ENCODE peak calls at places on chromosome 16, in five cellular contexts. I is CD4-positive, alpha-beta T cell; L is breast epithelium; E is GM10248; W is thoracic aorta. N is an unnamed sample.

GRCh38 chr16:86965840-86966239 is 351.4 kb downstream of the C16orf95 start:
- DNase-seq in E (no peak), I (no peak), L (no peak), W (no peak), N (no peak)

GRCh38 chr16:54326266-54326662 is 39.7 kb upstream of the IRX3 start:
- DNase-seq in L (no peak), E (no peak), W (no peak), I (no peak), N (no peak)

GRCh38 chr16:26317885-26318284 is 626.1 kb downstream of the HS3ST4 start:
- DNase-seq in I (no peak), W (no peak), E (no peak), L (no peak), N (no peak)

GRCh38 chr16:14056970-14057369 is 14.1 kb upstream of the MRTFB start:
- DNase-seq in L (no peak), W (no peak), I (no peak), E (no peak), N (no peak)

GRCh38 chr16:28513484-28514181 is 7.0 kb upstream of the IL27 start:
- DNase-seq in W (no peak), I (no peak), L (no peak), E (no peak), N (no peak)

GRCh38 chr16:46607529-46607928 is 13.7 kb downstream of the SHCBP1 start:
- DNase-seq in W (no peak), E (no peak), L (no peak), I (no peak), N (no peak)

GRCh38 chr16:12318661-12319463 is 342.3 kb downstream of the SNX29 start:
- DNase-seq in W (no peak), E (no peak), I (no peak), L (no peak), N (no peak)

GRCh38 chr16:77971306-77972131 is 50.8 kb upstream of the CLEC3A start:
- DNase-seq in L (peak), W (peak), E (peak), I (peak), N (peak)

GRCh38 chr16:50539822-50540710 is 8.1 kb upstream of the NKD1 start:
- DNase-seq in L (no peak), I (no peak), W (no peak), E (no peak), N (no peak)

GRCh38 chr16:85752511-85753420 is 1.9 kb upstream of the C16orf74 start:
- DNase-seq in E (no peak), W (no peak), I (no peak), L (peak), N (no peak)

GRCh38 chr16:66728117-66728787 is 23.2 kb downstream of the DYNC1LI2 start:
- DNase-seq in E (peak), L (no peak), I (no peak), W (no peak), N (peak)

GRCh38 chr16:81796585-81797346 is 17.7 kb downstream of the PLCG2 start:
- DNase-seq in I (no peak), E (no peak), L (peak), W (no peak), N (no peak)

GRCh38 chr16:81552743-81553079 is 108.1 kb downstream of the CMIP start:
- DNase-seq in E (no peak), L (no peak), I (no peak), W (no peak), N (no peak)

GRCh38 chr16:19929062-19929511 is 44.4 kb upstream of the GPRC5B start:
- DNase-seq in E (no peak), L (no peak), I (no peak), W (no peak), N (no peak)

GRCh38 chr16:24409045-24409444 is 130.3 kb upstream of the RBBP6 start:
- DNase-seq in E (peak), W (no peak), L (no peak), I (no peak), N (peak)

GRCh38 chr16:52471650-52472370 is 75.1 kb downstream of the TOX3 start:
- DNase-seq in W (no peak), I (no peak), E (no peak), L (no peak), N (no peak)

GRCh38 chr16:86772671-86773338 is 194.5 kb downstream of the FOXL1 start:
- DNase-seq in E (no peak), I (no peak), L (peak), W (no peak), N (no peak)

GRCh38 chr16:26334218-26335111 is 642.7 kb downstream of the HS3ST4 start:
- DNase-seq in I (no peak), E (no peak), L (no peak), W (no peak), N (no peak)

GRCh38 chr16:55062446-55062845 is 131.8 kb downstream of the IRX5 start:
- DNase-seq in W (no peak), I (no peak), E (no peak), L (no peak), N (no peak)

GRCh38 chr16:19980866-19981265 is 92.8 kb downstream of the GPR139 start:
- DNase-seq in L (no peak), E (no peak), W (no peak), I (no peak), N (no peak)

GRCh38 chr16:51450913-51451312 is 299.8 kb upstream of the SALL1 start:
- DNase-seq in I (no peak), L (no peak), E (no peak), W (no peak), N (no peak)

GRCh38 chr16:1105888-1106620 is 10.0 kb upstream of the C1QTNF8 start:
- DNase-seq in W (no peak), E (peak), I (peak), L (peak), N (peak)

GRCh38 chr16:51228097-51228659 is 77.1 kb upstream of the SALL1 start:
- DNase-seq in I (no peak), W (no peak), E (no peak), L (no peak), N (no peak)

GRCh38 chr16:78696797-78697196 is 597.3 kb downstream of the WWOX start:
- DNase-seq in I (no peak), E (no peak), L (no peak), W (no peak), N (no peak)

GRCh38 chr16:31451201-31451600 is 8.1 kb upstream of the ARMC5 start:
- DNase-seq in L (no peak), W (no peak), I (no peak), E (no peak), N (no peak)

GRCh38 chr16:10906914-10907756 is 30.1 kb downstream of the CIITA start:
- DNase-seq in E (no peak), I (no peak), W (no peak), L (no peak), N (no peak)

GRCh38 chr16:79601978-79602609 is 1.6 kb upstream of the MAF start:
- DNase-seq in L (peak), W (peak), I (peak), E (peak), N (peak)

GRCh38 chr16:1160773-1161348 is 8.0 kb downstream of the CACNA1H start:
- DNase-seq in E (no peak), I (no peak), W (no peak), L (no peak), N (no peak)

DNA sequence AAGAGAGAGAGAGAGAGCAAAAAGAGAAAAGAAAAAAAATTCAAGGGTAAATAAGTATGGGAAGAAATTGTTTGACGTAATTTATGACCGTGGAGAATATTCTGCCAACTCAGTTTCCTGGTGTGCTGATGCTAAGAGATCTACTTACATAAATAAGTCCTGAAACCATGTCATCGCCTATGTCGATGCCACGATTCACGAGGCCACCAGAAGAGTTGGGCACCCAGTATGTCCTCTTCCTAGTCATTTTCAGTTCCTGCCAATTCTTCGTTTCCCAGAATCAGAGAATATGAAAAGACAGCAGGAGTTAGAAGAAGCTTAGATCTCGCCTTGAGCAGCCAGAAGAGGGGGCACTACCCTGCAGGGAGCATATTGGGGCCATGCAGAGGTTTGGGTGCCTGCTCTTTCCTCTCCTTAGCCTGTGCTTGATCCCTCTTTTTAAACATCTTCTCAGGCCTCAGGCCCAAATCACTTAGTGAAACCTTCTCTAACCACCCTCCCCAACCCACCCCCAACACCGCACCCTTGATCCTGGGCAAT is 12.4 kb upstream of the LONP2 start:
- DNase-seq in W (no peak), I (peak), L (no peak), E (peak), N (peak)
- TF ChIP-seq CTCF in W (no peak), I (no peak), L (no peak), E (peak), N (peak)

DNA sequence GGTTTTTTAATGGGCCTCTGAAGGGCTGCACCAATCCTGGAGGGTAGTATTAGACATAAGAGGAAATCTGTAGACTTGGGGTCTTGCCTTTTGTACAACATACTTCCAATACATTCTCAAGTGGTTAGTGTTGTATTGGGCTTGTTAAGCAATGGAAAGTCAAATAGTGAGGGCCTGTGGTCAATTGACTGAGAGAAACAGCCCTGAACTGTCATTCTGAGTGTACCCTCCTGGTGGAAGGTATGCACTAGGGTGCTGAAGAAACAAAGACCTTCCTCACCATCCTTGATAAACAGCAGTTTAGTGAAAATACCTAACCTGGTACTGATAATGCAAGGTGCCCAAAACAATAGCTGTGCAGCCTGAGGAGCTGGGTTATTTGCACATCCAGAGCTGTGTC is 22.2 kb downstream of the OR2C1 start:
- DNase-seq in W (no peak), L (no peak), E (no peak), I (no peak), N (no peak)
- TF ChIP-seq CTCF in W (no peak), L (no peak), E (no peak), I (no peak), N (no peak)

DNA sequence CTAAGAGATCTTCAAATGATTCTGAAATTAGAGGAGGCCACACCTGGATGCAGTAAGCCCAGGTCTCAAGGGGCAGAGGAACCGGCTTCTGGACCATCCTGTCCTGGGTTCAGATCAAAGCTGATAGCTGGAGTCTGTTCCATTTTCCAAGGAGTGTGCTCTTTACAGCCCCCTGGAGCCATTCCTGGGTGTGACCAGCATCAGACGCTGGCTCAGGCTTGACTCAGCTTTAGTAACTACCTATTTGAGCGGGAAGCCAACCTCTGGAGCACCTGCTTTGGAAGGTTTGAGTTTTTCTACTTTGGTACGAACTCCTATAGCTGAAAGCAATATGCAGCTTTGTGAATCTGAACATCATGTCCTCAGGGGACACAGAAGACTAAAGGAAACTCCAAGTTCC is 12.9 kb upstream of the BBS2 start:
- DNase-seq in L (no peak), W (no peak), E (no peak), I (no peak), N (no peak)
- TF ChIP-seq CTCF in L (no peak), W (no peak), E (no peak), I (no peak), N (no peak)

GRCh38 chr16:65125871-65126270 is 4.0 kb upstream of the CDH11 start:
- DNase-seq in L (no peak), E (no peak), I (no peak), W (no peak), N (no peak)

GRCh38 chr16:65124596-65124995 is 2.7 kb upstream of the CDH11 start:
- DNase-seq in I (no peak), W (no peak), L (no peak), E (no peak), N (no peak)

GRCh38 chr16:65125322-65125721 is 3.5 kb upstream of the CDH11 start:
- DNase-seq in L (no peak), E (no peak), I (no peak), W (no peak), N (no peak)

GRCh38 chr16:65123846-65124513 is 2.1 kb upstream of the CDH11 start:
- DNase-seq in E (no peak), L (no peak), W (no peak), I (no peak), N (no peak)

GRCh38 chr16:65126845-65127624 is 5.2 kb upstream of the CDH11 start:
- DNase-seq in I (no peak), L (no peak), W (no peak), E (no peak), N (no peak)
- TF ChIP-seq CTCF in I (no peak), L (no peak), W (peak), E (peak), N (no peak)

GRCh38 chr16:9128346-9129342 is 37.2 kb downstream of the HAPSTR1 start:
- DNase-seq in L (peak), W (no peak), E (no peak), I (no peak), N (no peak)

GRCh38 chr16:9125658-9126492 is 34.4 kb downstream of the HAPSTR1 start:
- DNase-seq in W (no peak), E (no peak), I (no peak), L (no peak), N (no peak)

GRCh38 chr16:9124908-9125584 is 33.6 kb downstream of the HAPSTR1 start:
- DNase-seq in W (no peak), E (no peak), I (no peak), L (no peak), N (no peak)

GRCh38 chr16:9124444-9124843 is 33.0 kb downstream of the HAPSTR1 start:
- DNase-seq in E (no peak), W (no peak), I (no peak), L (no peak), N (no peak)

GRCh38 chr16:9126609-9127008 is 35.2 kb downstream of the HAPSTR1 start:
- DNase-seq in I (no peak), L (peak), E (no peak), W (no peak), N (no peak)
- TF ChIP-seq CTCF in I (no peak), L (no peak), E (no peak), W (no peak), N (no peak)

GRCh38 chr16:84237994-84238750 is 1.6 kb downstream of the KCNG4 start:
- DNase-seq in E (no peak), L (no peak), I (no peak), W (no peak), N (no peak)

GRCh38 chr16:84240455-84240854 is 643 bp upstream of the KCNG4 start:
- DNase-seq in W (no peak), L (no peak), E (no peak), I (no peak), N (no peak)

GRCh38 chr16:84239910-84240309 is at the start of gene KCNG4:
- DNase-seq in E (no peak), W (no peak), L (no peak), I (no peak), N (no peak)

GRCh38 chr16:84241778-84242177 is 2.0 kb upstream of the KCNG4 start:
- DNase-seq in L (no peak), I (no peak), W (no peak), E (no peak), N (no peak)

DNA sequence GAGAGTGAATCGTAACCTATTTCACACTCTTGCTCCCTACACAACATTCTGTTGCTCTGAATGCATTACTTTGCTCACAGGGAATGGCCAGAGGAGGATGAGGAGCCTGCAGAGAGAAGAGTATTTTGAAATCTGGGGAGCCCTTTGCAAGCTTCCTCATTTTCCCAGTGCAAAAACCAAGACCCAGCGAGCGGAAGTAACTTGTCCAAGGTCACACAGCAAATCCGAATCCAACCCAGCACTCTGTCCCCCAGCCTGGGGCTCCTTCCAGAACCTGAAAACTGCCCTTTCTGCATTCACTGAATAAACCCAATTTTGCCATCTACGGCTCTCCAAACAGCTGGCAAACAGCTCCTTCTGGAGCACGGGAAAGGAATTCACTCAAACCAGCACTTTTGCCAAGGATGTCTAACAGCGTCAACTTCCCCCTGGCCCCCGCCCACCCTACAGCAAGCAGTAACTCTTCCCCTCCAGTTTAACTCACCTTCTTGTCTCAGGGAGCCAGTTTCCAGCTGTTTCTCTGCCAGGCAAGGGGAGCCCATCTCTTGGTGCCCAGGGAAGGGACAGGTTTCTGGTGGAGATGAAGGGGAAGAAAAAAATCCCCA is 524 bp downstream of the KCNG4 start:
- DNase-seq in I (no peak), L (no peak), W (no peak), E (no peak), N (no peak)
- TF ChIP-seq CTCF in I (no peak), L (no peak), W (no peak), E (no peak), N (no peak)

DNA sequence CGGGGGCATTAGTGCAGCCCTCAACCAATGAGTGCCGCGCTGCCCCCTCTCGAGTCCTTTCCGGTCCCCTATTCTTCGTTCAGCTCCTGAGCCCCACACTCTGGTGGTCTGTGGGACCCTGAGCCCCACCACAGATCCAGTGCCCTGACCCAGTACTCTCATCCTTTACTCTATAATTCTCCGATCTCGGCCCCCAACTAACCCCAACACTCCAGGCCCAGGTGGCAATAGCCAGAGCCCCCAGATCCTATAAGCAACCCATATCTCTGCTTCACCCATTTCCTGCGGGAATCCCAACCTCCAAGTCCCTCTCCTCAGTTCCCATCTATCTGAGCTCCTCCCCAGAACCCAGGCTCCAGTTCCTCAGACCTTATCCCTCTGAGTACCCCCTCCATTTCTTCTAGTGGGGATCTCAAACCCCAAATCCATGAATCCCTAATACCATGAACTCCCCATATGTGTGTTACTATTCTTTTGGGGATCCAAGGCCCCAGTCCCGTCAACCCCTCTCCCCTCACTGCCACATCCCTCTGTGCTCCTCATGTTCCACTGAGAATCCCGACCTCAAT is 1.0 kb upstream of the TBC1D10B start:
- DNase-seq in L (no peak), E (no peak), I (no peak), W (no peak), N (no peak)
- TF ChIP-seq CTCF in L (no peak), E (no peak), I (no peak), W (no peak), N (no peak)

DNA sequence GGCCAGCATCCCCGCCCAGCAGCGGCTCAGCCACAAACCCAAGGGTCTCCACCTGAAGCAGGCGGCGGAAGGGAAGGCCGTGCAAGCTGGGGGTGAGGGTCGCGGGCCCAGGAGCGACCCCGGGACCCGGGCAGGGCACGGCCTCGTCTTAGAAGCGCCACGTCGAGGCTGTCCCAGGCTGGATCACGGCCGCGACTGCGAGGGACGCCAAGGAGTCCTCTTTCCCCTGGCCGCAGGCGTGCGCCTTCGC is 535 bp upstream of the CCNF start:
- DNase-seq in E (no peak), W (no peak), I (no peak), L (no peak), N (no peak)
- TF ChIP-seq CTCF in E (no peak), W (no peak), I (no peak), L (no peak), N (no peak)

DNA sequence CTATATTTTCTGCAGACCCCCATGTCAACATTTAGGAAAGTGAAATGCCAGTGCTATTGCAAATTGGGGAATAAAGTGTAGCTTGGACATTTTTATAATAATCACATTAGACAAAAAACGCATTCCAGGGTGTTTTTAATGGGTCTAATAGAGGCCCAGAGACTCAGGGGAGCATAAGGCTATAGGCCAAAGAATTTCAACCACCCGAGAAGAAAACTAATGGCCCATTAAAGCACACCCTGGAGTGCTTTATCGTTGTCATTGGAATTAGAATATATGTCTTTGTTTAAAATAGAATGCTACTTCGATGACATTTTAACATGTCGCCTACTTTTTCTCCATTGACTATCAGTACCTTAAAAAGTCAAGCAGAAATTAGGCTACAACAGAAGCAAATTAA is 414.1 kb upstream of the CDH8 start:
- DNase-seq in W (no peak), I (no peak), E (no peak), L (no peak), N (no peak)
- TF ChIP-seq CTCF in W (no peak), I (no peak), E (no peak), L (no peak), N (no peak)

GRCh38 chr16:75319513-75320401 is 68.3 kb upstream of the BCAR1 start:
- DNase-seq in L (no peak), I (no peak), E (peak), W (no peak), N (peak)
- TF ChIP-seq CTCF in L (no peak), I (no peak), E (no peak), W (no peak), N (no peak)